ENCODE peak calls at places on chromosome 5, in ten cellular contexts. H is Caki2; A is left cardiac atrium; O is CD8-positive, alpha-beta memory T cell; X is GM23248; V is right cardiac atrium; S is mucosa of descending colon; K is fibroblast of mammary gland; Z is progenitor cell of endocrine pancreas; F is stimulated activated naive CD8-positive, alpha-beta T cell treated with anti-CD3 and anti-CD28 coated beads, Interleukin-15, Interleukin-2, amounts not matched to agents 100 U/mL and 50 U/mL, for 24 hours. N is an unnamed sample.

GRCh38 chr5:102119252-102119651 is 176.8 kb downstream of the SLCO4C1 start:
- DNase-seq in H (no peak), A (no peak), O (no peak), X (no peak), V (no peak), S (no peak), K (no peak), Z (no peak), F (no peak), N (no peak)

GRCh38 chr5:140868721-140869554 is at the start of gene PCDHA11:
- DNase-seq in H (no peak), A (no peak), O (no peak), X (peak), V (no peak), S (no peak), K (peak), Z (no peak), F (no peak), N (no peak)

GRCh38 chr5:16383544-16384057 is 82.0 kb downstream of the ZNF622 start:
- DNase-seq in H (no peak), A (no peak), O (no peak), X (no peak), V (no peak), S (no peak), K (no peak), Z (no peak), F (no peak), N (no peak)

GRCh38 chr5:2138896-2139295 is 256.2 kb upstream of the IRX4 start:
- DNase-seq in H (no peak), A (no peak), O (no peak), X (no peak), V (no peak), S (no peak), K (no peak), Z (no peak), F (no peak), N (no peak)

GRCh38 chr5:142969186-142969585 is 199.0 kb downstream of the ARHGAP26 start:
- DNase-seq in H (no peak), A (no peak), O (no peak), X (no peak), V (no peak), S (no peak), K (no peak), Z (no peak), F (no peak), N (no peak)

GRCh38 chr5:122694884-122695283 is 80.0 kb upstream of the SNX2 start:
- DNase-seq in H (no peak), A (no peak), O (no peak), X (no peak), V (no peak), S (no peak), K (no peak), Z (no peak), F (no peak), N (no peak)

GRCh38 chr5:61257421-61257820 is 74.6 kb upstream of the ZSWIM6 start:
- DNase-seq in H (no peak), A (no peak), O (no peak), X (no peak), V (no peak), S (no peak), K (no peak), Z (no peak), F (no peak), N (no peak)

GRCh38 chr5:178730940-178731265 is 444 bp upstream of the ZNF354A start:
- DNase-seq in H (no peak), A (no peak), O (no peak), X (no peak), V (no peak), S (no peak), K (no peak), Z (no peak), F (no peak), N (no peak)

GRCh38 chr5:14739538-14739937 is 75.0 kb downstream of the OTULIN start:
- DNase-seq in H (no peak), A (peak), O (no peak), X (peak), V (no peak), S (no peak), K (peak), Z (no peak), F (no peak), N (no peak)

GRCh38 chr5:179368016-179368805 is 22.9 kb upstream of the ADAMTS2 start:
- DNase-seq in H (no peak), A (no peak), O (peak), X (no peak), V (no peak), S (no peak), K (no peak), Z (no peak), F (no peak), N (peak)

GRCh38 chr5:103369125-103370120 is 110.9 kb downstream of the MACIR start:
- DNase-seq in H (no peak), A (no peak), O (no peak), X (no peak), V (no peak), S (no peak), K (no peak), Z (no peak), F (no peak), N (no peak)

GRCh38 chr5:143166080-143166479 is 237.4 kb downstream of the NR3C1 start:
- DNase-seq in H (no peak), A (no peak), O (no peak), X (no peak), V (no peak), S (no peak), K (no peak), Z (no peak), F (no peak), N (no peak)

GRCh38 chr5:126106032-126106431 is 317.2 kb upstream of the GRAMD2B start:
- DNase-seq in H (no peak), A (no peak), O (no peak), X (peak), V (no peak), S (no peak), K (peak), Z (no peak), F (no peak), N (no peak)

GRCh38 chr5:172078027-172078426 is 71.6 kb upstream of the FBXW11 start:
- DNase-seq in H (no peak), A (no peak), O (no peak), X (no peak), V (no peak), S (no peak), K (no peak), Z (no peak), F (no peak), N (no peak)

GRCh38 chr5:37248387-37248969 is 698 bp downstream of the CPLANE1 start:
- DNase-seq in H (peak), A (no peak), O (no peak), X (peak), V (no peak), S (no peak), K (peak), Z (no peak), F (peak), N (no peak)